ENCODE peak calls at places on chromosomes 4 and X, in ten cellular contexts. One of them, this sample, is unnamed.
A peak's percentile ranks its signal among the peaks of the same experiment; 100 is the strongest.

GRCh38 chr4:60033826-60034225 is 1166.3 kb upstream of the ADGRL3 start:
- DNase-seq in fibroblast of lung: no peak
- DNase-seq in tibial artery: no peak
- DNase-seq in cardiac muscle cell: no peak
- DNase-seq in GM23248: no peak
- DNase-seq in IMR-90: no peak
- DNase-seq in epithelial cell of esophagus: no peak
- DNase-seq in epithelial cell of proximal tubule: no peak
- DNase-seq in AG04450: no peak
- DNase-seq in brain microvascular endothelial cell: no peak
- DNase-seq in this sample: no peak

GRCh38 chr4:77089880-77090279 is 14.1 kb upstream of the CCNI start:
- DNase-seq in cardiac muscle cell: no peak
- DNase-seq in AG04450: no peak
- DNase-seq in tibial artery: no peak
- DNase-seq in brain microvascular endothelial cell: no peak
- DNase-seq in GM23248: no peak
- DNase-seq in fibroblast of lung: no peak
- DNase-seq in IMR-90: no peak
- DNase-seq in epithelial cell of esophagus: no peak
- DNase-seq in epithelial cell of proximal tubule: no peak
- DNase-seq in this sample: no peak

GRCh38 chr4:20984011-20984836 is 284.0 kb downstream of the PACRGL start:
- DNase-seq in brain microvascular endothelial cell: no peak
- DNase-seq in fibroblast of lung: no peak
- DNase-seq in epithelial cell of esophagus: no peak
- DNase-seq in IMR-90: no peak
- DNase-seq in tibial artery: no peak
- DNase-seq in cardiac muscle cell: peak; percentile 15
- DNase-seq in AG04450: no peak
- DNase-seq in epithelial cell of proximal tubule: no peak
- DNase-seq in GM23248: no peak
- DNase-seq in this sample: no peak

GRCh38 chr4:38791005-38791404 is 8.2 kb upstream of the TLR10 start:
- DNase-seq in fibroblast of lung: no peak
- DNase-seq in IMR-90: no peak
- DNase-seq in epithelial cell of esophagus: no peak
- DNase-seq in brain microvascular endothelial cell: no peak
- DNase-seq in tibial artery: no peak
- DNase-seq in GM23248: no peak
- DNase-seq in AG04450: no peak
- DNase-seq in cardiac muscle cell: no peak
- DNase-seq in epithelial cell of proximal tubule: no peak
- DNase-seq in this sample: no peak

GRCh38 chrX:145910017-145910416 is 92.4 kb downstream of the SLITRK2 start:
- DNase-seq in epithelial cell of esophagus: no peak
- DNase-seq in brain microvascular endothelial cell: no peak
- DNase-seq in IMR-90: no peak
- DNase-seq in tibial artery: no peak
- DNase-seq in GM23248: no peak
- DNase-seq in cardiac muscle cell: no peak
- DNase-seq in epithelial cell of proximal tubule: no peak
- DNase-seq in AG04450: no peak
- DNase-seq in fibroblast of lung: peak; percentile 0
- DNase-seq in this sample: no peak

GRCh38 chr4:2252530-2252924 is 9.4 kb downstream of the MXD4 start:
- DNase-seq in epithelial cell of proximal tubule: no peak
- DNase-seq in IMR-90: no peak
- DNase-seq in fibroblast of lung: no peak
- DNase-seq in cardiac muscle cell: no peak
- DNase-seq in AG04450: no peak
- DNase-seq in GM23248: no peak
- DNase-seq in epithelial cell of esophagus: no peak
- DNase-seq in brain microvascular endothelial cell: no peak
- DNase-seq in tibial artery: no peak
- DNase-seq in this sample: no peak

GRCh38 chr4:15649914-15650545 is 5.1 kb downstream of the FBXL5 start:
- DNase-seq in cardiac muscle cell: peak; percentile 69
- DNase-seq in epithelial cell of proximal tubule: no peak
- DNase-seq in tibial artery: no peak
- DNase-seq in fibroblast of lung: peak; percentile 67
- DNase-seq in brain microvascular endothelial cell: peak; percentile 52
- DNase-seq in AG04450: no peak
- DNase-seq in epithelial cell of esophagus: peak; percentile 66
- DNase-seq in GM23248: peak; percentile 70
- DNase-seq in IMR-90: peak; percentile 63
- DNase-seq in this sample: no peak

GRCh38 chr4:110155632-110156031 is 42.8 kb downstream of the ELOVL6 start:
- DNase-seq in epithelial cell of proximal tubule: no peak
- DNase-seq in epithelial cell of esophagus: no peak
- DNase-seq in AG04450: no peak
- DNase-seq in tibial artery: no peak
- DNase-seq in cardiac muscle cell: no peak
- DNase-seq in brain microvascular endothelial cell: no peak
- DNase-seq in GM23248: no peak
- DNase-seq in fibroblast of lung: no peak
- DNase-seq in IMR-90: peak; percentile 12
- DNase-seq in this sample: no peak

GRCh38 chr4:14883166-14883565 is 119.1 kb upstream of the CPEB2 start:
- DNase-seq in epithelial cell of esophagus: no peak
- DNase-seq in IMR-90: no peak
- DNase-seq in cardiac muscle cell: no peak
- DNase-seq in GM23248: no peak
- DNase-seq in epithelial cell of proximal tubule: no peak
- DNase-seq in tibial artery: no peak
- DNase-seq in AG04450: no peak
- DNase-seq in brain microvascular endothelial cell: no peak
- DNase-seq in fibroblast of lung: no peak
- DNase-seq in this sample: no peak

GRCh38 chr4:41106081-41106480 is 108.3 kb downstream of the APBB2 start:
- DNase-seq in epithelial cell of esophagus: no peak
- DNase-seq in tibial artery: no peak
- DNase-seq in IMR-90: no peak
- DNase-seq in GM23248: peak; percentile 11
- DNase-seq in cardiac muscle cell: no peak
- DNase-seq in epithelial cell of proximal tubule: no peak
- DNase-seq in AG04450: no peak
- DNase-seq in brain microvascular endothelial cell: no peak
- DNase-seq in fibroblast of lung: no peak
- DNase-seq in this sample: no peak

GRCh38 chrX:155262970-155263754 is 1.1 kb downstream of the RAB39B start:
- DNase-seq in epithelial cell of esophagus: no peak
- DNase-seq in tibial artery: no peak
- DNase-seq in AG04450: no peak
- DNase-seq in IMR-90: no peak
- DNase-seq in brain microvascular endothelial cell: no peak
- DNase-seq in cardiac muscle cell: no peak
- DNase-seq in epithelial cell of proximal tubule: no peak
- DNase-seq in GM23248: peak; percentile 2
- DNase-seq in fibroblast of lung: no peak
- DNase-seq in this sample: no peak

GRCh38 chr4:128560754-128561495 is 248.6 kb upstream of the JADE1 start:
- DNase-seq in AG04450: peak; percentile 27
- DNase-seq in epithelial cell of esophagus: no peak
- DNase-seq in cardiac muscle cell: no peak
- DNase-seq in GM23248: no peak
- DNase-seq in epithelial cell of proximal tubule: no peak
- DNase-seq in tibial artery: no peak
- DNase-seq in IMR-90: peak; percentile 77
- DNase-seq in brain microvascular endothelial cell: no peak
- DNase-seq in fibroblast of lung: no peak
- DNase-seq in this sample: no peak

GRCh38 chr4:188015025-188015778 is 19.6 kb downstream of the ZFP42 start:
- DNase-seq in IMR-90: no peak
- DNase-seq in brain microvascular endothelial cell: no peak
- DNase-seq in epithelial cell of proximal tubule: no peak
- DNase-seq in cardiac muscle cell: no peak
- DNase-seq in GM23248: no peak
- DNase-seq in epithelial cell of esophagus: peak; percentile 16
- DNase-seq in AG04450: no peak
- DNase-seq in fibroblast of lung: no peak
- DNase-seq in tibial artery: no peak
- DNase-seq in this sample: no peak

GRCh38 chr4:169305651-169306050 is 34.9 kb upstream of the SH3RF1 start:
- DNase-seq in brain microvascular endothelial cell: peak; percentile 9
- DNase-seq in IMR-90: peak; percentile 10
- DNase-seq in GM23248: no peak
- DNase-seq in epithelial cell of proximal tubule: no peak
- DNase-seq in AG04450: no peak
- DNase-seq in fibroblast of lung: no peak
- DNase-seq in tibial artery: no peak
- DNase-seq in epithelial cell of esophagus: no peak
- DNase-seq in cardiac muscle cell: no peak
- DNase-seq in this sample: no peak

GRCh38 chrX:128901018-128901417 is 622.3 kb downstream of the SMARCA1 start:
- DNase-seq in brain microvascular endothelial cell: no peak
- DNase-seq in AG04450: no peak
- DNase-seq in cardiac muscle cell: no peak
- DNase-seq in IMR-90: no peak
- DNase-seq in epithelial cell of proximal tubule: no peak
- DNase-seq in GM23248: no peak
- DNase-seq in epithelial cell of esophagus: no peak
- DNase-seq in tibial artery: no peak
- DNase-seq in fibroblast of lung: no peak
- DNase-seq in this sample: no peak

GRCh38 chrX:10041383-10041782 is 74.2 kb downstream of the CLDN34 start:
- DNase-seq in epithelial cell of esophagus: no peak
- DNase-seq in AG04450: no peak
- DNase-seq in brain microvascular endothelial cell: no peak
- DNase-seq in IMR-90: peak; percentile 8
- DNase-seq in fibroblast of lung: no peak
- DNase-seq in cardiac muscle cell: no peak
- DNase-seq in GM23248: peak; percentile 36
- DNase-seq in epithelial cell of proximal tubule: no peak
- DNase-seq in tibial artery: no peak
- DNase-seq in this sample: no peak

DNA sequence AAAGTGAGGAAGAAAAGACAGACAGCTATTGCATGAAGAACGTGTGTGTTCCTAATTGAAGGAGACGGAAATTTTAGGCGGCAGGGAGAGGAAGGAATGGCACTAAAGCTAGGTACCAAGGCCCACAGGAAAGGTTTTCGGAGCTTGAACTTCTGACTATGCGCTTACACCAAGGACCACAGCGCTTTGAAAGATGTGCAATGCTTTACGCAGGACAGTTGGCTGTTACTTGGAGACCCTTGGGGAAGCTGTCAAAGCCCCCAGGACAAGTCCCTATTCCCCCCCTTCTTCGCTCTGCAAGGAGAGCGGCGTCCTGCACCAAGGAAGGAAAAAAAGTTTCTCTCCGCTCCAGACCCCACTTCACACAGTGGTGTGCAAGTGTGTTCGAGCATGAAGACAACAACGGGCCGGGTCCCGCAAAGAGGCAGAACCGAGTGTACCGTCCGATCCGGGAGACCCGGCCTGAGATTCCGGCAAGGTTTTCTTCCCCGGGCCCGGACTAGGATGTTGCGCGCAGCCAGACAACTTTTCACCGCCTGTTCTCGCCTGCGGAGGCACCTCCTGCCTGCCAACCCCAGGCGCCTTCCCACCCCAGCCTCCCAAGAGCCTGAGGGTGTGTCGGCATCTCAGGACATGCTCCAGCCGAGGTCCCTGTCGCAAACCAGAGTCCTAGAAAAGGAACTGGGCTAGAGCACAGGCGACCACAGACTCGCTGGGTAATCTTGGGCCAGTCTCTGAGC is 888 bp downstream of the KDR start:
- DNase-seq in tibial artery: no peak
- DNase-seq in epithelial cell of esophagus: no peak
- DNase-seq in AG04450: no peak
- DNase-seq in fibroblast of lung: peak; percentile 8
- DNase-seq in IMR-90: no peak
- DNase-seq in cardiac muscle cell: peak; percentile 56
- DNase-seq in brain microvascular endothelial cell: peak; percentile 5
- DNase-seq in GM23248: peak; percentile 13
- DNase-seq in epithelial cell of proximal tubule: no peak
- DNase-seq in this sample: no peak
- H3K4me3 ChIP-seq in tibial artery: peak overlapping the region; percentile 69
- H3K4me3 ChIP-seq in epithelial cell of esophagus: peak overlapping the region; percentile 39
- H3K4me3 ChIP-seq in AG04450: no peak overlapping the region
- H3K4me3 ChIP-seq in fibroblast of lung: peak overlapping the region; percentile 59
- H3K4me3 ChIP-seq in IMR-90: no peak overlapping the region
- H3K4me3 ChIP-seq in cardiac muscle cell: peak overlapping the region; percentile 85
- H3K4me3 ChIP-seq in brain microvascular endothelial cell: peak overlapping the region; percentile 73
- H3K4me3 ChIP-seq in GM23248: peak overlapping the region; percentile 80
- H3K4me3 ChIP-seq in epithelial cell of proximal tubule: peak overlapping the region; percentile 52
- H3K4me3 ChIP-seq in this sample: peak overlapping the region; percentile 55

DNA sequence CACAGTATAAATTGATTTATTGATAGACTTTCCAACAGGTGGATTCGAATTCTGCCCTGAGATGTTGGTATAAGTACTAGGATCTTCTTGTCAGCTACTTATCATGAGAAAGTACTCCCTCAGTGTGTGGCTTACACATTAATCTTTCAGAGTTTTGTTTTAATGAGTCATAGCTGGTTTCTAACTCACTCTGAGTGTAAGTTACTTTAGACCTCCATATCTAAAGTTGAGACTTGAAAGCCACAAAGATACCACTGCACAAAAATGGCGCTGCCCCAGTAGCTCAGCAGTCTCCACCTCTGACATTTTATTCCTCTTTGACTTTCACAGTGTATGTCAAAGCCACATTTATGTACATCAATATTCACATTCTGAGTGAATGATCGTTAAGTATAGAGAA is 318.5 kb downstream of the ARAP2 start:
- DNase-seq in cardiac muscle cell: no peak
- DNase-seq in IMR-90: no peak
- DNase-seq in tibial artery: no peak
- DNase-seq in epithelial cell of proximal tubule: no peak
- DNase-seq in brain microvascular endothelial cell: no peak
- DNase-seq in AG04450: no peak
- DNase-seq in GM23248: no peak
- DNase-seq in epithelial cell of esophagus: no peak
- DNase-seq in fibroblast of lung: no peak
- DNase-seq in this sample: no peak
- H3K4me3 ChIP-seq in cardiac muscle cell: no peak overlapping the region
- H3K4me3 ChIP-seq in IMR-90: no peak overlapping the region
- H3K4me3 ChIP-seq in tibial artery: no peak overlapping the region
- H3K4me3 ChIP-seq in epithelial cell of proximal tubule: no peak overlapping the region
- H3K4me3 ChIP-seq in brain microvascular endothelial cell: no peak overlapping the region
- H3K4me3 ChIP-seq in AG04450: no peak overlapping the region
- H3K4me3 ChIP-seq in GM23248: no peak overlapping the region
- H3K4me3 ChIP-seq in epithelial cell of esophagus: no peak overlapping the region
- H3K4me3 ChIP-seq in fibroblast of lung: no peak overlapping the region
- H3K4me3 ChIP-seq in this sample: no peak overlapping the region

GRCh38 chrX:40175416-40176255 is 77.9 kb upstream of the BCOR start:
- DNase-seq in tibial artery: peak; percentile 87
- DNase-seq in cardiac muscle cell: peak; percentile 75
- DNase-seq in GM23248: peak; percentile 75
- DNase-seq in fibroblast of lung: peak; percentile 45
- DNase-seq in IMR-90: no peak
- DNase-seq in brain microvascular endothelial cell: no peak
- DNase-seq in AG04450: no peak
- DNase-seq in epithelial cell of esophagus: peak; percentile 15
- DNase-seq in epithelial cell of proximal tubule: no peak
- DNase-seq in this sample: no peak
- H3K4me3 ChIP-seq in tibial artery: peak overlapping the region; percentile 77
- H3K4me3 ChIP-seq in cardiac muscle cell: peak overlapping the region; percentile 44
- H3K4me3 ChIP-seq in GM23248: peak overlapping the region; percentile 72
- H3K4me3 ChIP-seq in fibroblast of lung: peak overlapping the region; percentile 21
- H3K4me3 ChIP-seq in IMR-90: peak overlapping the region; percentile 50
- H3K4me3 ChIP-seq in brain microvascular endothelial cell: peak overlapping the region; percentile 53
- H3K4me3 ChIP-seq in AG04450: peak overlapping the region; percentile 49
- H3K4me3 ChIP-seq in epithelial cell of esophagus: peak overlapping the region; percentile 53
- H3K4me3 ChIP-seq in epithelial cell of proximal tubule: peak overlapping the region; percentile 64
- H3K4me3 ChIP-seq in this sample: peak overlapping the region; percentile 51

GRCh38 chrX:55486736-55487135 is 2.9 kb downstream of the USP51 start:
- DNase-seq in IMR-90: no peak
- DNase-seq in brain microvascular endothelial cell: no peak
- DNase-seq in AG04450: no peak
- DNase-seq in epithelial cell of proximal tubule: no peak
- DNase-seq in epithelial cell of esophagus: peak; percentile 52
- DNase-seq in GM23248: peak; percentile 44
- DNase-seq in cardiac muscle cell: no peak
- DNase-seq in fibroblast of lung: no peak
- DNase-seq in tibial artery: no peak
- DNase-seq in this sample: no peak
- H3K4me3 ChIP-seq in IMR-90: no peak overlapping the region
- H3K4me3 ChIP-seq in brain microvascular endothelial cell: no peak overlapping the region
- H3K4me3 ChIP-seq in AG04450: no peak overlapping the region
- H3K4me3 ChIP-seq in epithelial cell of proximal tubule: no peak overlapping the region
- H3K4me3 ChIP-seq in epithelial cell of esophagus: no peak overlapping the region
- H3K4me3 ChIP-seq in GM23248: no peak overlapping the region
- H3K4me3 ChIP-seq in cardiac muscle cell: no peak overlapping the region
- H3K4me3 ChIP-seq in fibroblast of lung: no peak overlapping the region
- H3K4me3 ChIP-seq in tibial artery: no peak overlapping the region
- H3K4me3 ChIP-seq in this sample: no peak overlapping the region